ENCODE peak calls at places on chromosomes 5 and 9, in six cellular contexts. S is AG08395; O is HuH-7; L is non-pigmented ciliary epithelial cell; H is activated CD4-positive, alpha-beta T cell treated with anti-CD3 and anti-CD28 coated beads for 4 hours; X is brain microvascular endothelial cell. P is an unnamed sample.

GRCh38 chr9:76365028-76365427 is 29.2 kb downstream of the RFK start:
- DNase-seq in S (peak; percentile 55), O (no peak), L (no peak), H (no peak), X (peak; percentile 28), P (no peak)

GRCh38 chr5:33969572-33970452 is 14.7 kb downstream of the SLC45A2 start:
- DNase-seq in S (peak; percentile 82), O (peak; percentile 88), L (peak; percentile 28), H (peak; percentile 8), X (peak; percentile 49), P (peak; percentile 53)

GRCh38 chr9:3012245-3012644 is 168.3 kb upstream of the PUM3 start:
- DNase-seq in S (no peak), O (no peak), L (no peak), H (no peak), X (no peak), P (no peak)

GRCh38 chr5:82847564-82847963 is 229.6 kb downstream of the TMEM167A start:
- DNase-seq in S (no peak), O (no peak), L (no peak), H (no peak), X (no peak), P (no peak)

GRCh38 chr5:78508231-78508765 is 140.3 kb downstream of the LHFPL2 start:
- DNase-seq in S (peak; percentile 58), O (peak; percentile 60), L (no peak), H (no peak), X (peak; percentile 54), P (peak; percentile 53)

GRCh38 chr5:140147460-140147859 is 21.7 kb downstream of the IGIP start:
- DNase-seq in S (no peak), O (no peak), L (no peak), H (no peak), X (no peak), P (no peak)

GRCh38 chr9:121772600-121773285 is 121.3 kb downstream of the DAB2IP start:
- DNase-seq in S (no peak), O (no peak), L (no peak), H (no peak), X (no peak), P (no peak)

GRCh38 chr5:149796836-149797235 is 66.7 kb downstream of the PPARGC1B start:
- DNase-seq in S (no peak), O (no peak), L (no peak), H (no peak), X (no peak), P (no peak)

GRCh38 chr5:39760385-39761198 is 335.8 kb upstream of the DAB2 start:
- DNase-seq in S (peak; percentile 79), O (no peak), L (peak; percentile 94), H (no peak), X (peak; percentile 96), P (no peak)

GRCh38 chr9:33946779-33947535 is 101.7 kb downstream of the UBAP2 start:
- DNase-seq in S (peak; percentile 94), O (no peak), L (peak; percentile 91), H (no peak), X (peak; percentile 91), P (no peak)

GRCh38 chr5:110951373-110951791 is 120.1 kb upstream of the TSLP start:
- DNase-seq in S (no peak), O (no peak), L (no peak), H (no peak), X (no peak), P (no peak)

GRCh38 chr5:59496524-59497134 is 396.9 kb downstream of the PDE4D start:
- DNase-seq in S (peak; percentile 37), O (peak; percentile 26), L (no peak), H (no peak), X (no peak), P (peak; percentile 61)

GRCh38 chr5:116488334-116488733 is 86.3 kb downstream of the SEMA6A start:
- DNase-seq in S (no peak), O (no peak), L (no peak), H (no peak), X (no peak), P (no peak)

GRCh38 chr9:117448066-117448465 is 33.2 kb upstream of the ASTN2 start:
- DNase-seq in S (no peak), O (no peak), L (no peak), H (no peak), X (no peak), P (peak; percentile 8)

GRCh38 chr5:171644536-171644935 is 141.1 kb upstream of the SMIM23 start:
- DNase-seq in S (peak; percentile 46), O (no peak), L (no peak), H (no peak), X (no peak), P (no peak)

GRCh38 chr9:130138791-130139190 is 33.4 kb upstream of the NCS1 start:
- DNase-seq in S (peak; percentile 93), O (no peak), L (peak; percentile 96), H (no peak), X (peak; percentile 92), P (no peak)

GRCh38 chr5:1557114-1557873 is 33.5 kb upstream of the LPCAT1 start:
- DNase-seq in S (no peak), O (no peak), L (no peak), H (no peak), X (no peak), P (no peak)

GRCh38 chr5:177482359-177482795 is 8.9 kb upstream of the DBN1 start:
- DNase-seq in S (no peak), O (no peak), L (no peak), H (no peak), X (no peak), P (no peak)

GRCh38 chr5:8598996-8599395 is 730.0 kb downstream of the MTRR start:
- DNase-seq in S (no peak), O (no peak), L (no peak), H (no peak), X (no peak), P (no peak)

GRCh38 chr9:133403766-133404439 is 13.9 kb downstream of the REXO4 start:
- DNase-seq in S (peak; percentile 22), O (peak; percentile 74), L (no peak), H (peak; percentile 59), X (no peak), P (peak; percentile 55)

GRCh38 chr9:20024159-20024571 is 235.3 kb upstream of the SLC24A2 start:
- DNase-seq in S (no peak), O (no peak), L (no peak), H (no peak), X (no peak), P (no peak)

GRCh38 chr5:16626696-16627264 is 10.0 kb upstream of the RETREG1 start:
- DNase-seq in S (no peak), O (no peak), L (no peak), H (no peak), X (no peak), P (no peak)

GRCh38 chr5:82467006-82467561 is 188.9 kb upstream of the RPS23 start:
- DNase-seq in S (peak; percentile 50), O (no peak), L (no peak), H (no peak), X (peak; percentile 56), P (no peak)

GRCh38 chr5:140524003-140524402 is 23.5 kb upstream of the EIF4EBP3 start:
- DNase-seq in S (no peak), O (no peak), L (no peak), H (no peak), X (no peak), P (no peak)

GRCh38 chr9:124390812-124391658 is 24.2 kb downstream of the PSMB7 start:
- DNase-seq in S (peak; percentile 31), O (no peak), L (no peak), H (no peak), X (no peak), P (no peak)

GRCh38 chr9:108787664-108788048 is 68.1 kb downstream of the ACTL7B start:
- DNase-seq in S (no peak), O (no peak), L (no peak), H (no peak), X (no peak), P (no peak)

P was measured in HEK293T.